ENCODE peak calls at places on chromosomes 16 and 17, in eight cellular contexts. C is fibroblast of lung, X is coronary artery, H is mammary epithelial cell, Q is lower leg skin, O is IMR-90, R is neural progenitor cell, A is GM10248. G is an unnamed sample.

GRCh38 chr16:27256861-27257260 is 11.7 kb downstream of the NSMCE1 start:
- DNase-seq in C (no peak), X (no peak), H (no peak), Q (no peak), O (no peak), R (no peak), A (no peak), G (no peak)

GRCh38 chr16:21167360-21167759 is 8.9 kb downstream of the LDAF1 start:
- DNase-seq in C (peak), X (no peak), H (peak), Q (no peak), O (peak), R (no peak), A (no peak), G (no peak)

GRCh38 chr17:18362509-18363020 is 785 bp downstream of the SHMT1 start:
- DNase-seq in C (peak), X (no peak), H (peak), Q (peak), O (no peak), R (peak), A (no peak), G (no peak)

GRCh38 chr16:20300312-20301097 is 26.8 kb downstream of the GP2 start:
- DNase-seq in C (peak), X (no peak), H (peak), Q (no peak), O (peak), R (peak), A (peak), G (peak)

GRCh38 chr17:48335858-48336500 is 94.0 kb downstream of the SKAP1 start:
- DNase-seq in C (peak), X (no peak), H (peak), Q (no peak), O (peak), R (peak), A (peak), G (no peak)

GRCh38 chr17:81582341-81582740 is 30.2 kb upstream of the FAAP100 start:
- DNase-seq in C (no peak), X (no peak), H (no peak), Q (no peak), O (peak), R (no peak), A (no peak), G (no peak)

GRCh38 chr17:74147436-74147835 is 56.0 kb upstream of the RPL38 start:
- DNase-seq in C (no peak), X (no peak), H (no peak), Q (peak), O (no peak), R (no peak), A (no peak), G (no peak)

GRCh38 chr17:64418506-64419339 is 28.1 kb upstream of the PECAM1 start:
- DNase-seq in C (peak), X (no peak), H (peak), Q (peak), O (peak), R (peak), A (peak), G (no peak)

GRCh38 chr17:41919840-41920579 is 1.3 kb upstream of the ACLY start:
- DNase-seq in C (peak), X (no peak), H (no peak), Q (no peak), O (peak), R (no peak), A (no peak), G (no peak)

GRCh38 chr17:352421-353212 is at the start of gene RPH3AL:
- DNase-seq in C (no peak), X (no peak), H (no peak), Q (peak), O (no peak), R (peak), A (no peak), G (peak)

GRCh38 chr17:6497496-6498221 is 53.4 kb downstream of the PIMREG start:
- DNase-seq in C (no peak), X (peak), H (no peak), Q (peak), O (no peak), R (no peak), A (no peak), G (no peak)

GRCh38 chr17:6496636-6497441 is 52.6 kb downstream of the PIMREG start:
- DNase-seq in C (no peak), X (peak), H (no peak), Q (peak), O (no peak), R (no peak), A (no peak), G (no peak)

GRCh38 chr17:6496116-6496481 is 51.8 kb downstream of the PIMREG start:
- DNase-seq in C (no peak), X (peak), H (no peak), Q (peak), O (no peak), R (peak), A (peak), G (no peak)

GRCh38 chr17:6494239-6494941 is 50.1 kb downstream of the PIMREG start:
- DNase-seq in C (no peak), X (peak), H (peak), Q (no peak), O (no peak), R (no peak), A (no peak), G (no peak)

DNA sequence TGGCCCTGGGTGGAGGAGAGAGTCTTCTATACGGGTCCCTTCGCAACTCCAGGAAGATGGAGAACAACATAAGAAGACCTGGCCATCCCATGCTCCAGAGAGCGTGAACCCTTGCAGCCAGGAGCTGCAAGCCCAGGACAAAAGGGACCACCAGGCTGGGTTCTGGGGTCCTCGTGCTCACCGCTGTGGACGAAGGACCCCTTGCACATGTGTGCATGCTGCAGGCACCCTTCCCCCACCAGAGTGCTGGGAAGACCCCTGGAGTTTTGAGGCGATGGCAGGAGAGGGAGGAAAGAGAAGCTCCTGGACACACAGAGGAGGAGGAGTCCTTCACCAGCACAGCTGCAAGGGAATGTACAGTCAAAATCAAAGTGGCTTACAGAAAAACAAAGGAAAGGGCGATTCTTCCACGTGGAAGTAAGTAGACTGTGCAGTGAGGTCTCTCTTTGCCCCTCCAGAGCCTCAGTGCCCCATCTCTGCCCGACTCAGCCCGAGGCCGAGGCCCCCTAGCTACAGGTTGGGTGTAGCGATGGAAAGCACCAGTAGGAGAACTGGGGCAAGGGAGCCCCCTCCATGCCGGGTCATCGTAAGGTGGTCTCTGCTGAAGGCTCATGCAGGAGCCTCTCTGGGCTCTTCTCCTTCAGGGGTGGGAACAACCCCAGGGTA is 51.3 kb downstream of the PIMREG start:
- DNase-seq in C (no peak), X (peak), H (no peak), Q (peak), O (no peak), R (no peak), A (no peak), G (no peak)
- TF ChIP-seq CTCF in C (no peak), X (no peak), H (no peak), Q (no peak), O (peak), R (peak), A (no peak), G (peak)

GRCh38 chr17:38431343-38432145 is 3.3 kb downstream of the ARHGAP23 start:
- DNase-seq in C (no peak), X (no peak), H (no peak), Q (no peak), O (no peak), R (no peak), A (no peak), G (no peak)
- TF ChIP-seq CTCF in C (no peak), X (no peak), H (no peak), Q (no peak), O (no peak), R (no peak), A (no peak), G (no peak)

DNA sequence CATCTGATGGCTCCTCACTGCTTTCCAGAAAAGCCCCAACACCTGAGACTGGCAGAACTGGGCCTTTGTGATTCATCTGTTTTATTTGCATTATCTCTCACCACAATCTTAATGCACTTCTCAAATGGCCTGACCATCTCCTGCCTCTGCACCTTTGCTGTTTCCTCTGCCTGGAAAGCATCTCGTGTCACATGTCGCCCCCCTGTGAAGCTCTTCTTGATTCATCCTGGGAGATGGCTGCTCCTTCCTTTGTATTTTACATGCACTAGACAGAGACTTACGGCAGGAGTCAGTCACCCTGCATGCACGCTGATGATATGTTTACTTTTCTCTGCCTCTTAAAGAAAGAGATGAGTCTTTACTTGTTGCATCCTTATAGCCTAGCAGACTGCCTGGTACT is 30.0 kb downstream of the HNF1B start:
- DNase-seq in C (no peak), X (no peak), H (no peak), Q (no peak), O (peak), R (no peak), A (no peak), G (no peak)
- TF ChIP-seq CTCF in C (no peak), X (no peak), H (no peak), Q (no peak), O (peak), R (no peak), A (no peak), G (no peak)

DNA sequence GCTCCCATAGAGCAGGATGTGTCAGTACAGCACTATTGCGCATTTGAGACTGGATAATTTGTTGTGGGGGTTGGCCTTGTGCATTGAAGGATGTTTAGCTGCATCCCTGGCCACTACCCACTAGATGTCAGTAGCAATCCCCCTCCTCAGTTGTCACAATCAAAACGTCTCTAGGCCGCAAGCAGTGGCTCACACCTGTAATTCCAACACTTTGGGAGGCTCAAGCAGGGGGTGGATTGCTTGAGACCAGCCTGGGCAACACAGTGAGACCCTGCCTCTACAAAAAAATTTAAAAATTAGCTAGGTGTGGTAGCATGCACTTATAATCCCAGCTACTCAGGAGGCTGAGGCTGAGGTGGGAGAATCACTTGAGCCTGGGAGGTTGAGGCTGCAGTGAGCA is 48.4 kb downstream of the CENPV start:
- DNase-seq in C (peak), X (no peak), H (no peak), Q (no peak), O (peak), R (peak), A (peak), G (no peak)
- TF ChIP-seq CTCF in C (peak), X (no peak), H (peak), Q (no peak), O (peak), R (peak), A (peak), G (peak)

GRCh38 chr16:30112197-30113030 is 923 bp downstream of the GDPD3 start:
- DNase-seq in C (peak), X (no peak), H (peak), Q (peak), O (peak), R (peak), A (peak), G (no peak)
- TF ChIP-seq CTCF in C (peak), X (peak), H (peak), Q (no peak), O (peak), R (peak), A (peak), G (peak)

G was measured in progenitor cell of endocrine pancreas.